ENCODE peak calls at places on chromosomes 4 and X, in four cellular contexts. E, T, P and U are unnamed samples.
A peak's percentile ranks its signal among the peaks of the same experiment; 100 is the strongest.

GRCh38 chrX:120672389-120672788 is 42.5 kb upstream of the C1GALT1C1 start:
- DNase-seq in E (no peak), P (peak; percentile 91), T (no peak), U (no peak)

GRCh38 chrX:106774981-106775380 is 27.5 kb upstream of the TBC1D8B start:
- DNase-seq in E (no peak), T (no peak), P (no peak), U (no peak)

GRCh38 chrX:123450217-123450616 is 266.1 kb downstream of the GRIA3 start:
- DNase-seq in P (peak; percentile 3), E (no peak), T (no peak), U (no peak)

GRCh38 chrX:154748712-154749339 is 2.1 kb downstream of the GAB3 start:
- DNase-seq in T (no peak), E (no peak), P (peak; percentile 61), U (no peak)

GRCh38 chrX:121010218-121010617 is 24.7 kb upstream of the CT47A1 start:
- DNase-seq in P (no peak), T (no peak), E (no peak), U (no peak)

GRCh38 chrX:74923942-74924448 is 1.3 kb downstream of the NEXMIF start:
- DNase-seq in T (peak; percentile 46), E (no peak), P (peak; percentile 0), U (no peak)

GRCh38 chr4:170127758-170128157 is 38.0 kb upstream of the AADAT start:
- DNase-seq in E (no peak), T (no peak), P (no peak), U (no peak)

GRCh38 chr4:2436301-2436700 is 17.5 kb downstream of the CFAP99 start:
- DNase-seq in T (no peak), E (no peak), P (no peak), U (no peak)

GRCh38 chrX:146056511-146057081 is 239.0 kb downstream of the SLITRK2 start:
- DNase-seq in E (no peak), T (no peak), P (no peak), U (no peak)

GRCh38 chr4:122718265-122718664 is 14.2 kb upstream of the BBS12 start:
- DNase-seq in T (no peak), E (no peak), P (no peak), U (no peak)

GRCh38 chrX:25020391-25021131 is 4.8 kb upstream of the ARX start:
- DNase-seq in E (peak; percentile 71), P (no peak), T (no peak), U (peak; percentile 77)

GRCh38 chrX:10177620-10178019 is 20.8 kb downstream of the CLCN4 start:
- DNase-seq in T (no peak), P (peak; percentile 90), E (no peak), U (no peak)

GRCh38 chr4:179843370-179843769 is 2399.8 kb upstream of the TENM3 start:
- DNase-seq in E (no peak), P (no peak), T (no peak), U (no peak)

GRCh38 chr4:56463711-56464110 is 3.7 kb upstream of the SRP72 start:
- DNase-seq in E (no peak), T (no peak), P (no peak), U (no peak)

GRCh38 chr4:111802191-111802590 is 343.1 kb upstream of the FAM241A start:
- DNase-seq in E (no peak), P (peak; percentile 1), T (no peak), U (no peak)

GRCh38 chr4:143389543-143390195 is 53.0 kb downstream of the GAB1 start:
- DNase-seq in T (no peak), P (peak; percentile 55), E (no peak), U (no peak)

GRCh38 chr4:1415681-1415981 is 9.4 kb upstream of the NKX1-1 start:
- DNase-seq in P (no peak), T (no peak), E (no peak), U (no peak)

GRCh38 chr4:25913056-25913850 is 767 bp upstream of the SMIM20 start:
- DNase-seq in E (no peak), P (no peak), T (peak; percentile 60), U (no peak)

GRCh38 chrX:111568356-111568755 is 56.9 kb downstream of the SERTM2 start:
- DNase-seq in E (no peak), P (no peak), T (no peak), U (no peak)

GRCh38 chr4:40238008-40238699 is 41.3 kb downstream of the RHOH start:
- DNase-seq in T (no peak), P (no peak), E (no peak), U (no peak)

GRCh38 chr4:65071532-65071931 is 598.8 kb downstream of the EPHA5 start:
- DNase-seq in T (no peak), P (no peak), E (no peak), U (no peak)

GRCh38 chr4:184453402-184454160 is 20.8 kb downstream of the IRF2 start:
- DNase-seq in P (peak; percentile 83), E (no peak), T (no peak), U (no peak)

GRCh38 chrX:150984164-150984824 is 1.2 kb downstream of the HMGB3 start:
- DNase-seq in E (no peak), T (no peak), P (no peak), U (peak; percentile 39)

DNA sequence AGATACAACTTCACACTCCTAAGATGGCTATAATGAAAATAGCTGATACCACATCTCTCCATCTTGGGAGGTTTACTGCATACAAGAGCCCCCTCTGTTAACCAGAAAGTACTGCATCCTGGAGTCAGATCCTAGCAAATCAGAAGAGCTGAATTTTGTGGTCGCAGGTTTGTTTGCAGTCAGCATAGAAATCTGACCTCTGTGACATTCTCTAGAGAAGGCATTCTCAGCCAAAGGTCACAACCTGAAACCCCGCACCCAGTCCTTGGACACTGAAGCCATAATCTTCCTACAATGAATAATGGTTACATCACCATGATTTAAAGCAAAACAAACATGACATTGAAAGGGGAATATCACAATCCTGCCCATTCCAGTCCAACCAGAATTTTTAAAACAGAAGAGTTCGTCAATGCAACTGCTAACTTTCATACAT is 17.7 kb downstream of the HS6ST2 start:
- DNase-seq in E (no peak), T (no peak), P (no peak), U (no peak)
- TF ChIP-seq CTCF in E (peak; percentile 59), T (no peak), P (peak; percentile 34), U (no peak)

GRCh38 chr4:8840006-8840793 is 31.4 kb downstream of the HMX1 start:
- DNase-seq in P (no peak), T (peak; percentile 24), E (no peak), U (no peak)
- TF ChIP-seq CTCF in P (no peak), T (no peak), E (peak; percentile 20), U (peak; percentile 18)

DNA sequence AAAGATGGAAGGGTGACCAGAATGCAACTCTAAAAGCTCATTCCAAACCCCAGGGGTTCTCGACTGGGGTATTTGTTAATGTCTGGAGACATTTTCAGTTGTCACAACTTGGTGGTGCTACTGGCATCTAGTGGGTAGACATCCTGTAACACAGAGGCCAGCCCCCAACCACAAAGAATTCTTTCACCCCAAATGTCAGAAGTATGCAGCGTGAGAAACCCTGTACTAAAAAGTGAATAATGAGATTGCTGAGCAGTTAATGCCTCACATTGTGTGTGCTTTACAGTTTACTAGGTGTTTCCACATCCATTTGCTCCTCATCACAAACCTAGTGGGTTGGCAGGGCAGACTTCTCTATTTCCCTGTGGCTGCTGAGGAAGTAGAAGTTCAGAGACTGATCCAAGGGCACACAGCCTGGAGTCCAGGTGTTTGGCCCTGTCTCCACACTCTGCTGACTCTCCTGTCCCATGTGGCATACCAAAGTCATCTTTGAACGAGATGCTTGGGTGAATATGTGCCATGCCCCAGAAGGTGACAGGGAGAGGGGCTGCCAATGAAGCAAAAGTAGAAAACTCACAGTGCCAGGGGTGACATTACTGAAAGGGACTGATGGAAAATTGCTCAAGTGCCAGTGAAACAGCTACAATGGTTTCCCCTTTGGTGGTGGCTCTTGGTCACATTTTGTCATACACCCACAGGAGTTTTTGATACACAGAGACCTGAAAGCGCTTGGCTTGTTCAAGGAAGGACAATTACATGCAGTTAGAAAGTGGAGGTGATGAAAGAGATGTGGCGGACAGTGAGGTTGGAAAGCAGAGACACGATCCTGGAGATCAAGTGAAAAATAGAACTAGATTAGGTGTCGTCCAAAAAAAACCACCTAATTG is 10.1 kb upstream of the TMEM154 start:
- DNase-seq in E (no peak), P (no peak), T (no peak), U (no peak)
- TF ChIP-seq CTCF in E (no peak), P (no peak), T (no peak), U (no peak)

GRCh38 chr4:91116861-91117260 is 989.7 kb downstream of the CCSER1 start:
- DNase-seq in P (peak; percentile 42), E (no peak), T (no peak), U (no peak)
- TF ChIP-seq CTCF in P (peak; percentile 55), E (peak; percentile 29), T (no peak), U (no peak)

GRCh38 chrX:47936940-47937317 is 66.9 kb downstream of the ZNF182 start:
- DNase-seq in T (no peak), P (no peak), E (no peak), U (no peak)
- TF ChIP-seq CTCF in T (no peak), P (no peak), E (no peak), U (no peak)

GRCh38 chr4:27096142-27096824 is 235.6 kb downstream of the STIM2 start:
- DNase-seq in T (no peak), E (no peak), P (no peak), U (no peak)
- TF ChIP-seq CTCF in T (no peak), E (peak; percentile 28), P (no peak), U (peak; percentile 30)